ENCODE peak calls at places on chromosomes 12 and 14, in nine cellular contexts. One of them, this sample, is unnamed.
A peak's percentile ranks its signal among the peaks of the same experiment; 100 is the strongest.

GRCh38 chr12:43132291-43132690 is 419.7 kb downstream of the ADAMTS20 start:
- DNase-seq in EL: no peak
- DNase-seq in G401: no peak
- DNase-seq in RPMI8226: no peak
- DNase-seq in amygdala: no peak
- DNase-seq in T-helper 9 cell: no peak
- DNase-seq in lung microvascular endothelial cell: no peak
- DNase-seq in activated naive CD8-positive, alpha-beta T cell treated with anti-CD3 and anti-CD28 coated beads, Interleukin-2, amount 50 U/mL, for 16 hours: no peak
- DNase-seq in stimulated activated CD8-positive, alpha-beta memory T cell treated with anti-CD3 and anti-CD28 coated beads, Interleukin-7, amount 100 ng/mL, for 4 hours: no peak
- DNase-seq in this sample: no peak

GRCh38 chr14:23570806-23571483 is 3.4 kb upstream of the AP1G2 start:
- DNase-seq in G401: no peak
- DNase-seq in stimulated activated CD8-positive, alpha-beta memory T cell treated with anti-CD3 and anti-CD28 coated beads, Interleukin-7, amount 100 ng/mL, for 4 hours: no peak
- DNase-seq in RPMI8226: no peak
- DNase-seq in activated naive CD8-positive, alpha-beta T cell treated with anti-CD3 and anti-CD28 coated beads, Interleukin-2, amount 50 U/mL, for 16 hours: no peak
- DNase-seq in T-helper 9 cell: no peak
- DNase-seq in EL: no peak
- DNase-seq in amygdala: no peak
- DNase-seq in lung microvascular endothelial cell: no peak
- DNase-seq in this sample: no peak

GRCh38 chr12:62581288-62582064 is 114.8 kb downstream of the MON2 start:
- DNase-seq in G401: peak; percentile 82
- DNase-seq in RPMI8226: peak; percentile 40
- DNase-seq in lung microvascular endothelial cell: peak; percentile 76
- DNase-seq in EL: peak; percentile 55
- DNase-seq in amygdala: no peak
- DNase-seq in T-helper 9 cell: no peak
- DNase-seq in activated naive CD8-positive, alpha-beta T cell treated with anti-CD3 and anti-CD28 coated beads, Interleukin-2, amount 50 U/mL, for 16 hours: no peak
- DNase-seq in stimulated activated CD8-positive, alpha-beta memory T cell treated with anti-CD3 and anti-CD28 coated beads, Interleukin-7, amount 100 ng/mL, for 4 hours: no peak
- DNase-seq in this sample: peak; percentile 25

GRCh38 chr14:38481939-38482678 is 226.2 kb upstream of the CLEC14A start:
- DNase-seq in RPMI8226: no peak
- DNase-seq in EL: peak; percentile 27
- DNase-seq in stimulated activated CD8-positive, alpha-beta memory T cell treated with anti-CD3 and anti-CD28 coated beads, Interleukin-7, amount 100 ng/mL, for 4 hours: no peak
- DNase-seq in activated naive CD8-positive, alpha-beta T cell treated with anti-CD3 and anti-CD28 coated beads, Interleukin-2, amount 50 U/mL, for 16 hours: no peak
- DNase-seq in T-helper 9 cell: no peak
- DNase-seq in G401: no peak
- DNase-seq in amygdala: no peak
- DNase-seq in lung microvascular endothelial cell: peak; percentile 40
- DNase-seq in this sample: no peak

GRCh38 chr12:120359159-120359527 is 9.8 kb downstream of the MSI1 start:
- DNase-seq in EL: no peak
- DNase-seq in T-helper 9 cell: no peak
- DNase-seq in G401: no peak
- DNase-seq in activated naive CD8-positive, alpha-beta T cell treated with anti-CD3 and anti-CD28 coated beads, Interleukin-2, amount 50 U/mL, for 16 hours: no peak
- DNase-seq in RPMI8226: no peak
- DNase-seq in stimulated activated CD8-positive, alpha-beta memory T cell treated with anti-CD3 and anti-CD28 coated beads, Interleukin-7, amount 100 ng/mL, for 4 hours: no peak
- DNase-seq in lung microvascular endothelial cell: no peak
- DNase-seq in amygdala: no peak
- DNase-seq in this sample: no peak

GRCh38 chr12:90250766-90251165 is 542.1 kb upstream of the ATP2B1 start:
- DNase-seq in EL: no peak
- DNase-seq in T-helper 9 cell: no peak
- DNase-seq in amygdala: no peak
- DNase-seq in G401: peak; percentile 75
- DNase-seq in activated naive CD8-positive, alpha-beta T cell treated with anti-CD3 and anti-CD28 coated beads, Interleukin-2, amount 50 U/mL, for 16 hours: no peak
- DNase-seq in lung microvascular endothelial cell: peak; percentile 66
- DNase-seq in RPMI8226: no peak
- DNase-seq in stimulated activated CD8-positive, alpha-beta memory T cell treated with anti-CD3 and anti-CD28 coated beads, Interleukin-7, amount 100 ng/mL, for 4 hours: no peak
- DNase-seq in this sample: no peak

GRCh38 chr12:59654061-59654460 is 58.2 kb downstream of the SLC16A7 start:
- DNase-seq in EL: no peak
- DNase-seq in activated naive CD8-positive, alpha-beta T cell treated with anti-CD3 and anti-CD28 coated beads, Interleukin-2, amount 50 U/mL, for 16 hours: no peak
- DNase-seq in RPMI8226: no peak
- DNase-seq in amygdala: no peak
- DNase-seq in lung microvascular endothelial cell: no peak
- DNase-seq in G401: no peak
- DNase-seq in T-helper 9 cell: no peak
- DNase-seq in stimulated activated CD8-positive, alpha-beta memory T cell treated with anti-CD3 and anti-CD28 coated beads, Interleukin-7, amount 100 ng/mL, for 4 hours: no peak
- DNase-seq in this sample: no peak

GRCh38 chr12:103779410-103780092 is 61.5 kb downstream of the NT5DC3 start:
- DNase-seq in activated naive CD8-positive, alpha-beta T cell treated with anti-CD3 and anti-CD28 coated beads, Interleukin-2, amount 50 U/mL, for 16 hours: no peak
- DNase-seq in RPMI8226: no peak
- DNase-seq in amygdala: no peak
- DNase-seq in lung microvascular endothelial cell: no peak
- DNase-seq in stimulated activated CD8-positive, alpha-beta memory T cell treated with anti-CD3 and anti-CD28 coated beads, Interleukin-7, amount 100 ng/mL, for 4 hours: no peak
- DNase-seq in G401: no peak
- DNase-seq in T-helper 9 cell: no peak
- DNase-seq in EL: peak; percentile 63
- DNase-seq in this sample: no peak

GRCh38 chr14:69137456-69138188 is 15.3 kb downstream of the DCAF5 start:
- DNase-seq in amygdala: no peak
- DNase-seq in G401: no peak
- DNase-seq in stimulated activated CD8-positive, alpha-beta memory T cell treated with anti-CD3 and anti-CD28 coated beads, Interleukin-7, amount 100 ng/mL, for 4 hours: no peak
- DNase-seq in RPMI8226: no peak
- DNase-seq in activated naive CD8-positive, alpha-beta T cell treated with anti-CD3 and anti-CD28 coated beads, Interleukin-2, amount 50 U/mL, for 16 hours: no peak
- DNase-seq in T-helper 9 cell: no peak
- DNase-seq in lung microvascular endothelial cell: no peak
- DNase-seq in EL: no peak
- DNase-seq in this sample: no peak

GRCh38 chr14:41925409-41925808 is 318.7 kb downstream of the LRFN5 start:
- DNase-seq in RPMI8226: no peak
- DNase-seq in EL: no peak
- DNase-seq in amygdala: no peak
- DNase-seq in lung microvascular endothelial cell: no peak
- DNase-seq in activated naive CD8-positive, alpha-beta T cell treated with anti-CD3 and anti-CD28 coated beads, Interleukin-2, amount 50 U/mL, for 16 hours: no peak
- DNase-seq in G401: peak; percentile 20
- DNase-seq in stimulated activated CD8-positive, alpha-beta memory T cell treated with anti-CD3 and anti-CD28 coated beads, Interleukin-7, amount 100 ng/mL, for 4 hours: no peak
- DNase-seq in T-helper 9 cell: no peak
- DNase-seq in this sample: no peak

GRCh38 chr14:105931808-105932483 is 405.6 kb downstream of the TMEM121 start:
- DNase-seq in stimulated activated CD8-positive, alpha-beta memory T cell treated with anti-CD3 and anti-CD28 coated beads, Interleukin-7, amount 100 ng/mL, for 4 hours: no peak
- DNase-seq in lung microvascular endothelial cell: no peak
- DNase-seq in amygdala: no peak
- DNase-seq in G401: peak; percentile 10
- DNase-seq in T-helper 9 cell: no peak
- DNase-seq in EL: no peak
- DNase-seq in activated naive CD8-positive, alpha-beta T cell treated with anti-CD3 and anti-CD28 coated beads, Interleukin-2, amount 50 U/mL, for 16 hours: no peak
- DNase-seq in RPMI8226: no peak
- DNase-seq in this sample: peak; percentile 38

GRCh38 chr14:98270201-98270600 is 1001.8 kb downstream of the BCL11B start:
- DNase-seq in amygdala: no peak
- DNase-seq in EL: no peak
- DNase-seq in lung microvascular endothelial cell: no peak
- DNase-seq in T-helper 9 cell: no peak
- DNase-seq in G401: no peak
- DNase-seq in stimulated activated CD8-positive, alpha-beta memory T cell treated with anti-CD3 and anti-CD28 coated beads, Interleukin-7, amount 100 ng/mL, for 4 hours: no peak
- DNase-seq in RPMI8226: no peak
- DNase-seq in activated naive CD8-positive, alpha-beta T cell treated with anti-CD3 and anti-CD28 coated beads, Interleukin-2, amount 50 U/mL, for 16 hours: no peak
- DNase-seq in this sample: no peak

GRCh38 chr12:124682425-124683329 is 115.3 kb upstream of the NCOR2 start:
- DNase-seq in EL: no peak
- DNase-seq in T-helper 9 cell: no peak
- DNase-seq in activated naive CD8-positive, alpha-beta T cell treated with anti-CD3 and anti-CD28 coated beads, Interleukin-2, amount 50 U/mL, for 16 hours: no peak
- DNase-seq in RPMI8226: no peak
- DNase-seq in stimulated activated CD8-positive, alpha-beta memory T cell treated with anti-CD3 and anti-CD28 coated beads, Interleukin-7, amount 100 ng/mL, for 4 hours: no peak
- DNase-seq in amygdala: no peak
- DNase-seq in G401: no peak
- DNase-seq in lung microvascular endothelial cell: no peak
- DNase-seq in this sample: no peak

GRCh38 chr12:56029666-56030293 is 8.9 kb downstream of the IKZF4 start:
- DNase-seq in amygdala: peak; percentile 14
- DNase-seq in activated naive CD8-positive, alpha-beta T cell treated with anti-CD3 and anti-CD28 coated beads, Interleukin-2, amount 50 U/mL, for 16 hours: no peak
- DNase-seq in G401: peak; percentile 23
- DNase-seq in RPMI8226: peak; percentile 74
- DNase-seq in T-helper 9 cell: peak; percentile 20
- DNase-seq in EL: peak; percentile 66
- DNase-seq in stimulated activated CD8-positive, alpha-beta memory T cell treated with anti-CD3 and anti-CD28 coated beads, Interleukin-7, amount 100 ng/mL, for 4 hours: no peak
- DNase-seq in lung microvascular endothelial cell: peak; percentile 81
- DNase-seq in this sample: peak; percentile 55

GRCh38 chr14:89171168-89171567 is 245.9 kb downstream of the FOXN3 start:
- DNase-seq in EL: no peak
- DNase-seq in RPMI8226: no peak
- DNase-seq in G401: no peak
- DNase-seq in activated naive CD8-positive, alpha-beta T cell treated with anti-CD3 and anti-CD28 coated beads, Interleukin-2, amount 50 U/mL, for 16 hours: no peak
- DNase-seq in lung microvascular endothelial cell: no peak
- DNase-seq in amygdala: no peak
- DNase-seq in T-helper 9 cell: no peak
- DNase-seq in stimulated activated CD8-positive, alpha-beta memory T cell treated with anti-CD3 and anti-CD28 coated beads, Interleukin-7, amount 100 ng/mL, for 4 hours: no peak
- DNase-seq in this sample: no peak

GRCh38 chr12:79333144-79333543 is 357.6 kb downstream of the PAWR start:
- DNase-seq in T-helper 9 cell: no peak
- DNase-seq in amygdala: no peak
- DNase-seq in RPMI8226: no peak
- DNase-seq in EL: no peak
- DNase-seq in G401: no peak
- DNase-seq in stimulated activated CD8-positive, alpha-beta memory T cell treated with anti-CD3 and anti-CD28 coated beads, Interleukin-7, amount 100 ng/mL, for 4 hours: no peak
- DNase-seq in lung microvascular endothelial cell: no peak
- DNase-seq in activated naive CD8-positive, alpha-beta T cell treated with anti-CD3 and anti-CD28 coated beads, Interleukin-2, amount 50 U/mL, for 16 hours: no peak
- DNase-seq in this sample: no peak

GRCh38 chr12:71216725-71217579 is 59.2 kb upstream of the TSPAN8 start:
- DNase-seq in lung microvascular endothelial cell: peak; percentile 21
- DNase-seq in G401: peak; percentile 21
- DNase-seq in T-helper 9 cell: no peak
- DNase-seq in EL: peak; percentile 14
- DNase-seq in stimulated activated CD8-positive, alpha-beta memory T cell treated with anti-CD3 and anti-CD28 coated beads, Interleukin-7, amount 100 ng/mL, for 4 hours: no peak
- DNase-seq in amygdala: peak; percentile 7
- DNase-seq in RPMI8226: peak; percentile 23
- DNase-seq in activated naive CD8-positive, alpha-beta T cell treated with anti-CD3 and anti-CD28 coated beads, Interleukin-2, amount 50 U/mL, for 16 hours: no peak
- DNase-seq in this sample: no peak

GRCh38 chr12:43969882-43970281 is 134.0 kb downstream of the TMEM117 start:
- DNase-seq in amygdala: no peak
- DNase-seq in EL: peak; percentile 46
- DNase-seq in G401: no peak
- DNase-seq in T-helper 9 cell: no peak
- DNase-seq in lung microvascular endothelial cell: peak; percentile 62
- DNase-seq in RPMI8226: no peak
- DNase-seq in activated naive CD8-positive, alpha-beta T cell treated with anti-CD3 and anti-CD28 coated beads, Interleukin-2, amount 50 U/mL, for 16 hours: no peak
- DNase-seq in stimulated activated CD8-positive, alpha-beta memory T cell treated with anti-CD3 and anti-CD28 coated beads, Interleukin-7, amount 100 ng/mL, for 4 hours: no peak
- DNase-seq in this sample: no peak

GRCh38 chr14:72444701-72445100 is 449.2 kb downstream of the DPF3 start:
- DNase-seq in RPMI8226: no peak
- DNase-seq in EL: peak; percentile 12
- DNase-seq in T-helper 9 cell: no peak
- DNase-seq in stimulated activated CD8-positive, alpha-beta memory T cell treated with anti-CD3 and anti-CD28 coated beads, Interleukin-7, amount 100 ng/mL, for 4 hours: no peak
- DNase-seq in activated naive CD8-positive, alpha-beta T cell treated with anti-CD3 and anti-CD28 coated beads, Interleukin-2, amount 50 U/mL, for 16 hours: no peak
- DNase-seq in lung microvascular endothelial cell: no peak
- DNase-seq in G401: no peak
- DNase-seq in amygdala: no peak
- DNase-seq in this sample: no peak

GRCh38 chr14:88492272-88493089 is 62.3 kb downstream of the PTPN21 start:
- DNase-seq in lung microvascular endothelial cell: peak; percentile 79
- DNase-seq in amygdala: peak; percentile 46
- DNase-seq in activated naive CD8-positive, alpha-beta T cell treated with anti-CD3 and anti-CD28 coated beads, Interleukin-2, amount 50 U/mL, for 16 hours: peak; percentile 43
- DNase-seq in RPMI8226: peak; percentile 68
- DNase-seq in stimulated activated CD8-positive, alpha-beta memory T cell treated with anti-CD3 and anti-CD28 coated beads, Interleukin-7, amount 100 ng/mL, for 4 hours: peak; percentile 7
- DNase-seq in EL: peak; percentile 73
- DNase-seq in T-helper 9 cell: peak; percentile 40
- DNase-seq in G401: peak; percentile 84
- DNase-seq in this sample: peak; percentile 63

GRCh38 chr14:69574266-69574953 is at the start of gene CCDC177:
- DNase-seq in amygdala: peak; percentile 34
- DNase-seq in activated naive CD8-positive, alpha-beta T cell treated with anti-CD3 and anti-CD28 coated beads, Interleukin-2, amount 50 U/mL, for 16 hours: peak; percentile 55
- DNase-seq in T-helper 9 cell: peak; percentile 65
- DNase-seq in stimulated activated CD8-positive, alpha-beta memory T cell treated with anti-CD3 and anti-CD28 coated beads, Interleukin-7, amount 100 ng/mL, for 4 hours: peak; percentile 58
- DNase-seq in RPMI8226: peak; percentile 58
- DNase-seq in G401: peak; percentile 85
- DNase-seq in lung microvascular endothelial cell: peak; percentile 56
- DNase-seq in EL: peak; percentile 49
- DNase-seq in this sample: peak; percentile 88

GRCh38 chr12:92675092-92675865 is 27.5 kb upstream of the PLEKHG7 start:
- DNase-seq in EL: no peak
- DNase-seq in activated naive CD8-positive, alpha-beta T cell treated with anti-CD3 and anti-CD28 coated beads, Interleukin-2, amount 50 U/mL, for 16 hours: no peak
- DNase-seq in G401: no peak
- DNase-seq in T-helper 9 cell: no peak
- DNase-seq in lung microvascular endothelial cell: no peak
- DNase-seq in stimulated activated CD8-positive, alpha-beta memory T cell treated with anti-CD3 and anti-CD28 coated beads, Interleukin-7, amount 100 ng/mL, for 4 hours: no peak
- DNase-seq in RPMI8226: peak; percentile 20
- DNase-seq in amygdala: no peak
- DNase-seq in this sample: no peak

GRCh38 chr14:105589161-105589925 is 63.0 kb downstream of the TMEM121 start:
- DNase-seq in EL: no peak
- DNase-seq in lung microvascular endothelial cell: no peak
- DNase-seq in stimulated activated CD8-positive, alpha-beta memory T cell treated with anti-CD3 and anti-CD28 coated beads, Interleukin-7, amount 100 ng/mL, for 4 hours: no peak
- DNase-seq in G401: no peak
- DNase-seq in amygdala: no peak
- DNase-seq in T-helper 9 cell: no peak
- DNase-seq in RPMI8226: no peak
- DNase-seq in activated naive CD8-positive, alpha-beta T cell treated with anti-CD3 and anti-CD28 coated beads, Interleukin-2, amount 50 U/mL, for 16 hours: no peak
- DNase-seq in this sample: peak; percentile 16

GRCh38 chr12:76914102-76914859 is 35.5 kb upstream of the CSRP2 start:
- DNase-seq in activated naive CD8-positive, alpha-beta T cell treated with anti-CD3 and anti-CD28 coated beads, Interleukin-2, amount 50 U/mL, for 16 hours: no peak
- DNase-seq in EL: no peak
- DNase-seq in stimulated activated CD8-positive, alpha-beta memory T cell treated with anti-CD3 and anti-CD28 coated beads, Interleukin-7, amount 100 ng/mL, for 4 hours: no peak
- DNase-seq in T-helper 9 cell: no peak
- DNase-seq in lung microvascular endothelial cell: no peak
- DNase-seq in amygdala: no peak
- DNase-seq in G401: no peak
- DNase-seq in RPMI8226: no peak
- DNase-seq in this sample: no peak

GRCh38 chr12:118035194-118036041 is 18.9 kb downstream of the RFC5 start:
- DNase-seq in G401: peak; percentile 75
- DNase-seq in stimulated activated CD8-positive, alpha-beta memory T cell treated with anti-CD3 and anti-CD28 coated beads, Interleukin-7, amount 100 ng/mL, for 4 hours: no peak
- DNase-seq in T-helper 9 cell: no peak
- DNase-seq in amygdala: peak; percentile 20
- DNase-seq in RPMI8226: no peak
- DNase-seq in EL: peak; percentile 56
- DNase-seq in activated naive CD8-positive, alpha-beta T cell treated with anti-CD3 and anti-CD28 coated beads, Interleukin-2, amount 50 U/mL, for 16 hours: no peak
- DNase-seq in lung microvascular endothelial cell: peak; percentile 59
- DNase-seq in this sample: no peak